ENCODE peak calls at places on chromosomes 1 and 21, in nine cellular contexts. C is cardiac fibroblast, W is dorsolateral prefrontal cortex, P is nephron progenitor cell, S is OCI-LY7, M is WTC11, G is stomach, N is tibial artery, I is fibroblast of lung. J is an unnamed sample.

GRCh38 chr1:193479187-193479586 is 292.8 kb upstream of the B3GALT2 start:
- DNase-seq in S (peak; percentile 87), C (no peak), P (no peak), M (no peak), G (peak; percentile 44), N (no peak), W (no peak), I (no peak), J (peak; percentile 22)

GRCh38 chr1:68375919-68376318 is 73.8 kb downstream of the RPE65 start:
- DNase-seq in N (no peak), G (no peak), W (no peak), P (no peak), C (peak; percentile 26), M (no peak), S (no peak), I (no peak), J (no peak)

GRCh38 chr1:209652121-209652742 is at the start of gene LAMB3:
- DNase-seq in S (no peak), C (no peak), N (no peak), W (no peak), P (no peak), G (peak; percentile 79), M (no peak), I (no peak), J (no peak)

GRCh38 chr1:63847308-63847910 is 73.6 kb downstream of the ROR1 start:
- DNase-seq in S (no peak), N (no peak), M (no peak), I (no peak), P (no peak), C (no peak), W (no peak), G (no peak), J (no peak)

GRCh38 chr1:110407260-110408210 is at the start of gene LAMTOR5:
- DNase-seq in N (peak; percentile 95), I (peak; percentile 94), W (peak; percentile 92), C (peak; percentile 94), G (peak; percentile 94), M (peak; percentile 87), P (peak; percentile 85), S (peak; percentile 91), J (peak; percentile 91)

GRCh38 chr1:185696419-185697150 is 37.6 kb upstream of the HMCN1 start:
- DNase-seq in W (no peak), S (no peak), C (no peak), P (no peak), M (no peak), N (no peak), G (no peak), I (no peak), J (no peak)

GRCh38 chr1:112715264-112716053 is at the start of gene PPM1J:
- DNase-seq in W (peak; percentile 72), C (peak; percentile 97), N (peak; percentile 98), S (peak; percentile 94), P (peak; percentile 100), M (peak; percentile 100), I (peak; percentile 89), G (peak; percentile 100), J (peak; percentile 97)

GRCh38 chr1:85134583-85135455 is 66.0 kb downstream of the SYDE2 start:
- DNase-seq in P (no peak), W (peak; percentile 4), C (peak; percentile 11), N (no peak), G (no peak), S (no peak), M (no peak), I (peak; percentile 90), J (no peak)

GRCh38 chr21:14766241-14766640 is 220.1 kb upstream of the SAMSN1 start:
- DNase-seq in I (no peak), G (no peak), M (peak; percentile 49), N (no peak), C (no peak), P (no peak), S (peak; percentile 6), W (no peak), J (no peak)

GRCh38 chr1:239363920-239364319 is 22.4 kb upstream of the CHRM3 start:
- DNase-seq in M (no peak), G (no peak), I (no peak), S (no peak), C (no peak), N (no peak), W (no peak), P (no peak), J (no peak)

GRCh38 chr21:36470294-36470693 is 9.6 kb downstream of the CLDN14 start:
- DNase-seq in C (no peak), N (no peak), G (no peak), P (no peak), I (no peak), M (peak; percentile 36), W (no peak), S (no peak), J (no peak)

GRCh38 chr1:66342707-66343106 is 191.2 kb upstream of the SGIP1 start:
- DNase-seq in S (peak; percentile 70), N (no peak), P (no peak), I (no peak), W (no peak), C (no peak), G (no peak), M (no peak), J (no peak)

GRCh38 chr1:2312196-2312588 is 79.2 kb downstream of the MORN1 start:
- DNase-seq in S (no peak), M (no peak), C (no peak), G (no peak), W (peak; percentile 37), I (no peak), N (no peak), P (no peak), J (no peak)

GRCh38 chr1:2313651-2314296 is 77.6 kb downstream of the MORN1 start:
- DNase-seq in N (no peak), S (no peak), C (no peak), G (no peak), W (peak; percentile 13), I (no peak), M (no peak), P (no peak), J (no peak)

GRCh38 chr1:2312589-2313301 is 78.6 kb downstream of the MORN1 start:
- DNase-seq in P (peak; percentile 34), I (no peak), S (no peak), G (peak; percentile 48), N (peak; percentile 62), M (no peak), C (no peak), W (peak; percentile 97), J (no peak)

GRCh38 chr1:2310332-2311183 is 80.8 kb downstream of the MORN1 start:
- DNase-seq in C (no peak), G (no peak), P (no peak), I (no peak), N (no peak), S (no peak), W (peak; percentile 82), M (no peak), J (no peak)

DNA sequence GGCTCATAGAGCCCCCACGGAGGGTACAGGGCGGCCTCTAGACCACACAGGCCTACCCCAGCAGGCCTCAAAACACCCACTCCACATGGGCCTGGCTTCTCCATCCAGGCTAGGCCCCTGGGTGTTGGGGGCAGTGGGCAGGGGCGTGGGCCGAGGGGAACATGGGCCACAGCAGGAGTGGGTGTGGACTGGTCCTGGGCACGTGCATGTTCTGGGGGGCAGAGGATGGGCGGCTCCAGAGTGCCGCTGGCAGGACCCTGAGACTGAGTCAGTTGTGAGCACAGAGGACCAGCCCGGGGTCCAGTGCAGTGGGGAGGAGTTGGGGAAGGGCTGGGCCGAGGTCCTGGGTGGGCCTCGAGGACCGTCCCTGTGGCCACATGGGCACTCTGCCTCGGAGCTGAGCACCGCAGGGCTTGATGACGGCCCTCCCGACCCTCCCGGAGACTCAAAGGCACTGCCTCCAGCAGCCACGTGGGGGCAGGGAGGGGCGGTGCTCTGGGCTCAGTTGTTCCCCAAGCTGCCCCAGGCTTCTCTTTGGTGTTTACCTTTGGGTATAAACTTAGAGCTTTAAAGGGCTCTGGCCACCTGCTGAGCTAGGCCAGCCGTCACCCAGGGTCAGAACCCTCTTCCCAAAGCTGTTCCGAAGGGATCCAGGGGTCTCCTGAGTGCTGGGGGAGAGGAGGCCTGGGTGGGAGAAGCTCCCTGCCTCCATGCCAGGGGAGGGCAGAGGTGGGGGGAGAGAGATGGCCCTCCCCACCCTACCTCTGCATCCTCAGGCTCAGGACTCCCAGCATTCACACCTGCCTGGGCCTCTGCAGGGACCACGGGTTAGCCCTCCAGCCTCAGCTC is 79.9 kb downstream of the MORN1 start:
- DNase-seq in S (peak; percentile 68), I (peak; percentile 56), W (peak; percentile 64), P (peak; percentile 71), N (peak; percentile 72), M (peak; percentile 81), G (peak; percentile 70), C (peak; percentile 58), J (peak; percentile 62)
- TF ChIP-seq CTCF in S (peak; percentile 59), I (peak; percentile 20), W (peak; percentile 33), P (peak; percentile 53), N (peak; percentile 47), M (no peak), G (no peak), C (peak; percentile 52), J (no peak)

GRCh38 chr21:16530656-16531055 is 800.9 kb downstream of the USP25 start:
- DNase-seq in W (no peak), M (no peak), I (no peak), C (peak; percentile 62), P (no peak), G (no peak), S (no peak), N (no peak), J (no peak)
- TF ChIP-seq CTCF in W (no peak), M (no peak), I (no peak), C (no peak), P (no peak), G (no peak), S (no peak), N (no peak), J (no peak)

DNA sequence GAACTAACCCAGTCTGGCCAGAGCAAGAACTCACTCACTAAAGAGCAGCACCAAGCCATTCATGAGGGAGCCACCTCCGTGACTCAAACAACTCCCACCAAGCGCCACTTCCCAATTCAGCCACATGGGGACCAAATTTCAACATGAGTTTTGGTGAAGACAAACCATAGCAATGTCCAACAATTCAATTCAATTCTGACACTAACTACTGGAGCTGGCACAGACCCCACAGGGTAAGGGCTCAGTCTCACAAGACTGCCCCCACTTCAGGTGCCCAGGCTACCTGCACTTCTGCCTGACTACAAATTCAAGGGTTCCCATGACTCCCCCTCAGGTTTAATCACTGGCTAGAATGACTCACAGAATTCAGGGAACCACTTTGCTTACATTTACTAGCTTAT is 48.8 kb upstream of the RAP1A start:
- DNase-seq in C (no peak), N (no peak), P (peak; percentile 4), M (peak; percentile 34), I (no peak), G (no peak), S (peak; percentile 61), W (no peak), J (peak; percentile 38)
- TF ChIP-seq CTCF in C (peak; percentile 38), N (no peak), P (peak; percentile 15), M (peak; percentile 24), I (peak; percentile 6), G (no peak), S (peak; percentile 78), W (peak; percentile 32), J (peak; percentile 30)

DNA sequence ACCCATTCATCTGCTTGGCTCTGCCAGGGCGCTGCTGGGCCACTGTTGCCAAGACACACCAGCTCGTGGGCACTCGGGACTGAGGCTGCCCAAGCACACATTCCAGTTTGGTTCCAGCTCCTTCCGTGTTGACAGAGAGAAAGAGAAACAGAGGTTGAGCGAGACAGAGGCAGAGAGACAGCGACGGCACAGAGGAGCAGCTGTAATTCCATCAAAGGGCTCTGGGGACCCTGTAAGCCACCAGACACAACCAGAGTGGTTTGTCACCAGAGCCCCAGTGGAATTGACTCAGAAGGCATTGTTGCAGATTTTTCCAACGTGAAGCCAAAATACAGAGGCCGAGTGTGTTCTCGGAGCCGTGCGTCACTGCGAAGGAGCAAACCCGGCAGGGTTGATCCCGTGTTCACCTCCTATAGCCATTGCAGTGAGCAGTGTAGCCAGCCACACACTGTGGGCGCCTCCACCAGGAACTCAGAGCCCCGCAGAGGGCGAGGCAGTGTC is 33.5 kb downstream of the SYF2 start:
- DNase-seq in M (no peak), S (no peak), W (no peak), N (no peak), I (no peak), G (peak; percentile 72), P (no peak), C (no peak), J (no peak)
- TF ChIP-seq CTCF in M (no peak), S (peak; percentile 18), W (peak; percentile 30), N (peak; percentile 41), I (no peak), G (no peak), P (peak; percentile 21), C (no peak), J (no peak)

J was measured in GM10248.